ENCODE peak calls at places on chromosomes 5 and 9, in nine cellular contexts. F is activated CD8-positive, alpha-beta memory T cell treated with anti-CD3 and anti-CD28 coated beads, Interleukin-2, amount 10 ng/mL, durations not matched to agents 7 days and 5 days; Z is neural progenitor cell; P is AG04450; V is GM12864; H is choroid plexus epithelial cell; G is neuronal stem cell; T is stimulated activated CD4-positive, alpha-beta T cell treated with anti-CD3 and anti-CD28 coated beads, Interleukin-4, amount 100 ng/mL, for 1 hour; A is RWPE1. I is an unnamed sample.
A peak's percentile ranks its signal among the peaks of the same experiment; 100 is the strongest.

GRCh38 chr9:37593877-37594448 is 1.6 kb upstream of the TOMM5 start:
- DNase-seq in Z (no peak), G (no peak), P (no peak), F (no peak), V (no peak), A (no peak), T (no peak), H (no peak), I (no peak)

GRCh38 chr5:149170292-149170691 is 29.0 kb downstream of the ABLIM3 start:
- DNase-seq in T (no peak), H (peak; percentile 80), P (no peak), F (no peak), A (no peak), Z (no peak), G (no peak), V (no peak), I (no peak)

GRCh38 chr5:39459091-39459490 is 34.3 kb upstream of the DAB2 start:
- DNase-seq in F (no peak), H (peak; percentile 60), T (no peak), P (peak; percentile 54), A (no peak), Z (no peak), G (no peak), V (no peak), I (no peak)

GRCh38 chr9:137453643-137454081 is 5.5 kb downstream of the NSMF start:
- DNase-seq in H (peak; percentile 87), A (peak; percentile 85), G (peak; percentile 93), F (peak; percentile 72), T (peak; percentile 62), P (peak; percentile 20), Z (peak; percentile 97), V (no peak), I (no peak)

GRCh38 chr9:83715221-83715620 is 7.5 kb upstream of the UBQLN1 start:
- DNase-seq in Z (no peak), F (no peak), A (no peak), G (no peak), H (peak; percentile 8), T (no peak), V (no peak), P (no peak), I (no peak)

GRCh38 chr5:102754499-102755424 is at the start of gene PAM:
- DNase-seq in G (peak; percentile 65), V (no peak), F (peak; percentile 85), P (no peak), A (peak; percentile 82), H (peak; percentile 64), Z (peak; percentile 91), T (peak; percentile 80), I (peak; percentile 50)

GRCh38 chr5:159915913-159916840 is at the start of gene ADRA1B:
- DNase-seq in A (peak; percentile 87), F (no peak), Z (peak; percentile 92), H (peak; percentile 70), P (no peak), V (no peak), T (peak; percentile 72), G (peak; percentile 74), I (peak; percentile 61)

GRCh38 chr9:33197279-33197678 is 30.1 kb upstream of the B4GALT1 start:
- DNase-seq in G (no peak), T (no peak), F (no peak), Z (no peak), H (no peak), P (no peak), A (no peak), V (no peak), I (no peak)

GRCh38 chr5:173352366-173353069 is 24.3 kb upstream of the STC2 start:
- DNase-seq in T (no peak), P (no peak), H (no peak), Z (no peak), V (no peak), G (no peak), A (no peak), F (no peak), I (no peak)

GRCh38 chr5:87302061-87302460 is 34.4 kb downstream of the RASA1 start:
- DNase-seq in G (no peak), Z (no peak), V (no peak), T (no peak), P (no peak), H (peak; percentile 75), F (no peak), A (peak; percentile 12), I (no peak)

GRCh38 chr5:173714551-173715428 is 98.3 kb upstream of the BOD1 start:
- DNase-seq in A (peak; percentile 95), P (peak; percentile 52), F (no peak), T (no peak), G (no peak), V (no peak), Z (no peak), H (peak; percentile 75), I (no peak)

GRCh38 chr5:180334751-180335613 is 18.2 kb downstream of the GFPT2 start:
- DNase-seq in G (no peak), P (no peak), H (no peak), Z (no peak), T (no peak), V (no peak), A (no peak), F (no peak), I (no peak)

GRCh38 chr9:26142201-26142600 is 464.0 kb upstream of the TUSC1 start:
- DNase-seq in V (no peak), A (no peak), T (no peak), H (no peak), Z (no peak), F (no peak), G (no peak), P (no peak), I (no peak)

GRCh38 chr9:19446361-19446861 is 37.6 kb downstream of the ACER2 start:
- DNase-seq in G (no peak), T (no peak), F (no peak), V (no peak), P (no peak), A (no peak), Z (peak; percentile 51), H (no peak), I (no peak)

I was measured in occipital lobe.